ENCODE peak calls at places on chromosomes 12 and 14, in eight cellular contexts. W is HCT116, S is GM23338, D is K562, T is SK-N-SH, J is Panc1, F is GM12878, B is HepG2. P is an unnamed sample.

GRCh38 chr12:56220611-56221232 is 1.0 kb downstream of the RNF41 start:
- DNase-seq in W (no peak), S (peak; percentile 52), B (no peak), J (no peak), D (no peak), T (no peak), F (peak; percentile 30), P (no peak)

GRCh38 chr12:100706029-100706428 is 88.5 kb upstream of the ANO4 start:
- DNase-seq in W (peak; percentile 21), J (no peak), D (no peak), T (no peak), S (no peak), B (no peak), F (no peak), P (no peak)

GRCh38 chr14:77376380-77376770 is 519 bp downstream of the TMED8 start:
- DNase-seq in B (no peak), J (no peak), T (peak; percentile 69), W (no peak), F (no peak), D (peak; percentile 38), S (peak; percentile 49), P (no peak)

GRCh38 chr12:47863985-47864384 is 40.8 kb downstream of the VDR start:
- DNase-seq in J (no peak), S (no peak), D (no peak), W (no peak), B (peak; percentile 20), T (no peak), F (no peak), P (no peak)

GRCh38 chr14:68232643-68233055 is 413.1 kb downstream of the RAD51B start:
- DNase-seq in D (no peak), W (peak; percentile 82), T (no peak), B (peak; percentile 67), J (peak; percentile 91), S (no peak), F (peak; percentile 99), P (no peak)

GRCh38 chr14:21476526-21476924 is 234 bp downstream of the RAB2B start:
- DNase-seq in J (peak; percentile 18), D (peak; percentile 79), F (no peak), W (no peak), T (peak; percentile 83), S (no peak), B (peak; percentile 88), P (no peak)

GRCh38 chr14:76688373-76688671 is 72.9 kb upstream of the VASH1 start:
- DNase-seq in T (no peak), W (no peak), D (no peak), S (no peak), F (no peak), J (no peak), B (no peak), P (no peak)

GRCh38 chr12:81465191-81465590 is 294.0 kb downstream of the PPFIA2 start:
- DNase-seq in W (no peak), J (no peak), B (no peak), S (no peak), F (no peak), T (no peak), D (no peak), P (no peak)

GRCh38 chr14:104886690-104887622 is 21.9 kb downstream of the CEP170B start:
- DNase-seq in W (no peak), D (no peak), S (no peak), T (no peak), B (no peak), F (no peak), J (no peak), P (no peak)

GRCh38 chr12:100545092-100545491 is 28.4 kb upstream of the GAS2L3 start:
- DNase-seq in J (no peak), B (no peak), D (no peak), W (no peak), S (no peak), T (no peak), F (no peak), P (no peak)

GRCh38 chr14:76720382-76720813 is 40.9 kb upstream of the VASH1 start:
- DNase-seq in J (no peak), T (peak; percentile 80), B (peak; percentile 36), W (no peak), S (peak; percentile 71), D (no peak), F (peak; percentile 34), P (peak; percentile 93)

GRCh38 chr12:111925171-111925570 is 83.1 kb downstream of the MAPKAPK5 start:
- DNase-seq in D (no peak), T (no peak), W (no peak), J (no peak), F (no peak), S (no peak), B (no peak), P (no peak)

GRCh38 chr14:57486767-57487379 is 6.8 kb downstream of the CCDC198 start:
- DNase-seq in F (no peak), S (peak; percentile 76), T (peak; percentile 25), W (peak; percentile 18), B (peak; percentile 41), J (no peak), D (peak; percentile 8), P (no peak)

GRCh38 chr14:65065719-65066118 is 36.6 kb downstream of the MAX start:
- DNase-seq in F (no peak), D (no peak), B (no peak), W (no peak), T (no peak), J (no peak), S (no peak), P (no peak)

GRCh38 chr14:78403278-78403815 is 233.2 kb downstream of the NRXN3 start:
- DNase-seq in F (peak; percentile 83), S (peak; percentile 21), W (no peak), D (no peak), B (no peak), T (no peak), J (no peak), P (no peak)

GRCh38 chr14:103868242-103868897 is 21.0 kb upstream of the PPP1R13B start:
- DNase-seq in J (no peak), F (no peak), D (no peak), W (no peak), B (no peak), S (no peak), T (peak; percentile 27), P (no peak)
- TF ChIP-seq REST in J (no peak), F (no peak), D (no peak), W (no peak), B (no peak), S (no peak), T (no peak), P (no peak)

GRCh38 chr14:62081956-62082355 is 319.7 kb downstream of the SNAPC1 start:
- DNase-seq in S (no peak), W (no peak), T (no peak), B (no peak), D (no peak), J (no peak), F (no peak), P (no peak)

GRCh38 chr14:62082779-62083178 is 320.6 kb downstream of the SNAPC1 start:
- DNase-seq in S (no peak), W (no peak), F (no peak), B (no peak), J (no peak), D (no peak), T (no peak), P (no peak)

GRCh38 chr14:62084020-62084419 is 321.8 kb downstream of the SNAPC1 start:
- DNase-seq in B (no peak), J (no peak), T (no peak), D (no peak), S (no peak), F (no peak), W (no peak), P (no peak)

GRCh38 chr14:62079035-62079434 is 316.8 kb downstream of the SNAPC1 start:
- DNase-seq in F (no peak), T (no peak), W (no peak), D (no peak), J (no peak), B (no peak), S (no peak), P (no peak)

GRCh38 chr14:62081012-62081612 is 318.9 kb downstream of the SNAPC1 start:
- DNase-seq in S (no peak), W (no peak), F (peak; percentile 75), D (no peak), T (no peak), B (no peak), J (no peak), P (no peak)
- TF ChIP-seq POLR2AphosphoS5 in S (no peak), W (no peak), F (peak; percentile 41), D (no peak), T (no peak), B (no peak), J (no peak), P (no peak)

GRCh38 chr14:50786821-50787464 is 44.0 kb downstream of the NIN start:
- DNase-seq in W (no peak), T (no peak), F (no peak), S (no peak), B (no peak), J (no peak), D (no peak), P (no peak)
- H3K27ac ChIP-seq in W (no peak overlapping the region), T (peak overlapping the region; percentile 47), F (peak overlapping the region; percentile 97), S (no peak overlapping the region), B (no peak overlapping the region), J (no peak overlapping the region), D (no peak overlapping the region), P (no peak overlapping the region)

GRCh38 chr14:102197317-102197850 is 57.7 kb downstream of the WDR20 start:
- DNase-seq in W (no peak), S (no peak), T (no peak), B (no peak), D (no peak), F (no peak), J (no peak), P (no peak)

GRCh38 chr14:102195446-102195845 is 55.7 kb downstream of the WDR20 start:
- DNase-seq in W (no peak), S (no peak), B (no peak), J (no peak), T (no peak), D (no peak), F (no peak), P (no peak)

GRCh38 chr14:102194856-102195255 is 55.2 kb downstream of the WDR20 start:
- DNase-seq in S (no peak), W (no peak), J (no peak), T (no peak), F (no peak), D (no peak), B (no peak), P (no peak)

GRCh38 chr14:102196436-102197230 is 56.9 kb downstream of the WDR20 start:
- DNase-seq in T (no peak), J (no peak), W (no peak), F (no peak), S (no peak), D (no peak), B (no peak), P (no peak)

GRCh38 chr14:102196008-102196407 is 56.3 kb downstream of the WDR20 start:
- DNase-seq in D (no peak), S (no peak), J (no peak), F (no peak), T (no peak), B (no peak), W (no peak), P (no peak)
- TF ChIP-seq REST in D (no peak), S (no peak), J (no peak), F (no peak), T (no peak), B (no peak), W (no peak), P (no peak)

P was measured in HL-60.